ENCODE peak calls at places on chromosomes 6 and 20, in six cellular contexts. Z is iPS DF 6.9, L is LoVo, V is tibial artery, X is DMS53, Y is heart right ventricle. R is an unnamed sample.

GRCh38 chr20:35901678-35902544 is 52.4 kb downstream of the SCAND1 start:
- DNase-seq in Z (no peak), L (no peak), V (no peak), X (peak), Y (no peak), R (peak)

GRCh38 chr6:54910326-54910952 is 63.9 kb downstream of the FAM83B start:
- DNase-seq in Z (no peak), L (peak), V (no peak), X (no peak), Y (no peak), R (no peak)

GRCh38 chr6:111573892-111574800 is 31.5 kb downstream of the TRAF3IP2 start:
- DNase-seq in Z (no peak), L (no peak), V (no peak), X (peak), Y (peak), R (peak)

GRCh38 chr6:12331951-12332749 is 42.0 kb downstream of the EDN1 start:
- DNase-seq in Z (no peak), L (peak), V (no peak), X (peak), Y (no peak), R (peak)

GRCh38 chr6:88881451-88881850 is 82.0 kb downstream of the RNGTT start:
- DNase-seq in Z (no peak), L (no peak), V (no peak), X (no peak), Y (no peak), R (no peak)

GRCh38 chr6:74001091-74001490 is 305.1 kb downstream of the CD109 start:
- DNase-seq in Z (no peak), L (no peak), V (no peak), X (no peak), Y (no peak), R (no peak)

GRCh38 chr6:135331002-135331401 is 149.9 kb downstream of the MYB start:
- DNase-seq in Z (no peak), L (no peak), V (no peak), X (no peak), Y (no peak), R (no peak)

GRCh38 chr6:163897030-163897429 is 482.5 kb downstream of the QKI start:
- DNase-seq in Z (no peak), L (no peak), V (no peak), X (no peak), Y (no peak), R (no peak)

GRCh38 chr20:35273449-35274171 is 4.3 kb downstream of the MMP24OS start:
- DNase-seq in Z (no peak), L (no peak), V (no peak), X (no peak), Y (peak), R (no peak)

GRCh38 chr6:3623451-3624267 is 127.9 kb downstream of the PXDC1 start:
- DNase-seq in Z (no peak), L (no peak), V (no peak), X (no peak), Y (no peak), R (no peak)

GRCh38 chr20:53736122-53736756 is 142.6 kb upstream of the ZNF217 start:
- DNase-seq in Z (no peak), L (no peak), V (no peak), X (no peak), Y (no peak), R (no peak)

GRCh38 chr6:29590218-29590808 is 5.4 kb downstream of the OR2H2 start:
- DNase-seq in Z (no peak), L (no peak), V (no peak), X (no peak), Y (no peak), R (no peak)

GRCh38 chr6:11586574-11586973 is 49.0 kb downstream of the TMEM170B start:
- DNase-seq in Z (no peak), L (no peak), V (no peak), X (no peak), Y (no peak), R (no peak)

GRCh38 chr20:3165473-3166337 is 6.0 kb upstream of the FASTKD5 start:
- DNase-seq in Z (no peak), L (no peak), V (peak), X (peak), Y (peak), R (no peak)

GRCh38 chr6:52612336-52613096 is 35.7 kb upstream of the TRAM2 start:
- DNase-seq in Z (no peak), L (no peak), V (no peak), X (peak), Y (no peak), R (no peak)

GRCh38 chr6:54234539-54234938 is 73.7 kb upstream of the TINAG start:
- DNase-seq in Z (no peak), L (no peak), V (no peak), X (no peak), Y (no peak), R (no peak)

GRCh38 chr20:2032168-2032567 is 38.3 kb upstream of the PDYN start:
- DNase-seq in Z (no peak), L (no peak), V (no peak), X (no peak), Y (no peak), R (no peak)

GRCh38 chr6:116369540-116370327 is 1.0 kb upstream of the DSE start:
- DNase-seq in Z (no peak), L (no peak), V (no peak), X (peak), Y (no peak), R (no peak)

GRCh38 chr6:92479821-92480220 is 939.5 kb downstream of the EPHA7 start:
- DNase-seq in Z (no peak), L (no peak), V (no peak), X (peak), Y (no peak), R (no peak)

GRCh38 chr6:128316258-128316952 is 204.0 kb downstream of the PTPRK start:
- DNase-seq in Z (no peak), L (no peak), V (no peak), X (no peak), Y (no peak), R (no peak)

GRCh38 chr20:1277529-1278322 is 11.6 kb downstream of the SNPH start:
- DNase-seq in Z (no peak), L (no peak), V (no peak), X (no peak), Y (no peak), R (no peak)

GRCh38 chr20:38340693-38341092 is 5.6 kb upstream of the LBP start:
- DNase-seq in Z (no peak), L (no peak), V (no peak), X (no peak), Y (no peak), R (no peak)

GRCh38 chr6:133396630-133397335 is 155.6 kb downstream of the EYA4 start:
- DNase-seq in Z (no peak), L (no peak), V (no peak), X (no peak), Y (no peak), R (no peak)

GRCh38 chr6:82364087-82365010 is 732 bp downstream of the TPBG start:
- DNase-seq in Z (no peak), L (peak), V (peak), X (peak), Y (peak), R (peak)

GRCh38 chr20:44039147-44039546 is 124.5 kb downstream of the TOX2 start:
- DNase-seq in Z (no peak), L (no peak), V (no peak), X (no peak), Y (no peak), R (no peak)

GRCh38 chr6:43113431-43114260 is 37.5 kb downstream of the PTK7 start:
- DNase-seq in Z (no peak), L (no peak), V (no peak), X (peak), Y (no peak), R (no peak)

GRCh38 chr20:43554369-43554768 is 4.5 kb upstream of the SGK2 start:
- DNase-seq in Z (no peak), L (no peak), V (no peak), X (no peak), Y (no peak), R (no peak)

GRCh38 chr6:160293844-160294243 is 35.2 kb upstream of the SLC22A2 start:
- DNase-seq in Z (no peak), L (no peak), V (peak), X (peak), Y (no peak), R (no peak)

GRCh38 chr6:20483902-20484497 is 50.3 kb upstream of the CDKAL1 start:
- DNase-seq in Z (no peak), L (no peak), V (no peak), X (no peak), Y (no peak), R (no peak)

GRCh38 chr20:63520594-63520938 is at the start of gene PPDPF:
- DNase-seq in Z (no peak), L (peak), V (peak), X (peak), Y (peak), R (peak)

GRCh38 chr6:15588966-15589634 is 73.7 kb downstream of the DTNBP1 start:
- DNase-seq in Z (no peak), L (no peak), V (no peak), X (no peak), Y (no peak), R (no peak)

R was measured in A549.